ENCODE peak calls at places on chromosomes 3 and 15, in five cellular contexts. P is CD4-positive, alpha-beta T cell; M is GM13977; R is AG09319; I is SK-N-SH. B is an unnamed sample.
A peak's percentile ranks its signal among the peaks of the same experiment; 100 is the strongest.

GRCh38 chr3:10395671-10396070 is 74.8 kb upstream of the SEC13 start:
- DNase-seq in I (no peak), P (no peak), R (no peak), M (no peak), B (no peak)

GRCh38 chr3:12705981-12706380 is 42.1 kb upstream of the RAF1 start:
- DNase-seq in I (no peak), P (no peak), M (no peak), R (peak; percentile 34), B (no peak)

GRCh38 chr15:41887893-41888292 is 6.0 kb downstream of the SPTBN5 start:
- DNase-seq in I (no peak), M (no peak), P (no peak), R (no peak), B (no peak)

GRCh38 chr3:113234688-113235260 is 23.4 kb downstream of the BOC start:
- DNase-seq in P (no peak), I (no peak), M (no peak), R (no peak), B (no peak)

GRCh38 chr3:57169872-57170623 is 4.9 kb upstream of the IL17RD start:
- DNase-seq in I (peak; percentile 84), R (no peak), P (peak; percentile 28), M (peak; percentile 64), B (peak; percentile 77)

GRCh38 chr3:35549690-35550089 is 89.6 kb upstream of the ARPP21 start:
- DNase-seq in M (no peak), P (no peak), R (no peak), I (no peak), B (no peak)

GRCh38 chr3:196120291-196120951 is 38.5 kb upstream of the TFRC start:
- DNase-seq in I (no peak), P (no peak), R (no peak), M (no peak), B (no peak)

GRCh38 chr15:70777156-70777926 is 14.0 kb upstream of the UACA start:
- DNase-seq in P (no peak), R (no peak), M (no peak), I (no peak), B (no peak)

GRCh38 chr15:64810499-64811326 is 14.7 kb downstream of the PIF1 start:
- DNase-seq in P (no peak), R (no peak), I (peak; percentile 19), M (no peak), B (no peak)

GRCh38 chr3:37054370-37054769 is 61.1 kb downstream of the MLH1 start:
- DNase-seq in M (peak; percentile 56), R (no peak), I (no peak), P (no peak), B (no peak)

GRCh38 chr3:12553921-12554391 is 2.9 kb upstream of the MKRN2 start:
- DNase-seq in R (no peak), P (no peak), I (peak; percentile 58), M (no peak), B (peak; percentile 32)

GRCh38 chr15:78105541-78106241 is 13.3 kb downstream of the SH2D7 start:
- DNase-seq in R (no peak), I (no peak), P (no peak), M (no peak), B (no peak)

GRCh38 chr15:57696146-57696545 is 10.4 kb upstream of the POLR2M start:
- DNase-seq in P (no peak), I (no peak), M (no peak), R (no peak), B (no peak)

GRCh38 chr3:18679226-18679625 is 254.1 kb upstream of the SATB1 start:
- DNase-seq in I (no peak), R (no peak), M (no peak), P (peak; percentile 3), B (no peak)

GRCh38 chr15:83973816-83974215 is 261.8 kb upstream of the GOLGA6L4 start:
- DNase-seq in P (no peak), I (peak; percentile 20), M (peak; percentile 36), R (no peak), B (peak; percentile 20)

GRCh38 chr3:188567478-188568195 is 413.7 kb downstream of the LPP start:
- DNase-seq in M (no peak), I (no peak), P (no peak), R (no peak), B (no peak)

GRCh38 chr3:117793684-117794304 is 1084.2 kb downstream of the TUSC7 start:
- DNase-seq in P (no peak), M (no peak), R (no peak), I (no peak), B (peak; percentile 2)

GRCh38 chr3:174620138-174620537 is 239.0 kb upstream of the NAALADL2 start:
- DNase-seq in I (no peak), P (no peak), M (no peak), R (no peak), B (peak; percentile 44)

GRCh38 chr15:38496151-38496550 is 42.2 kb downstream of the FAM98B start:
- DNase-seq in P (no peak), M (no peak), R (no peak), I (no peak), B (no peak)

GRCh38 chr3:101509811-101510210 is 3.2 kb downstream of the SENP7 start:
- DNase-seq in I (no peak), R (no peak), M (no peak), P (no peak), B (peak; percentile 71)

GRCh38 chr3:171313702-171314101 is 146.5 kb downstream of the TNIK start:
- DNase-seq in I (no peak), R (no peak), P (no peak), M (no peak), B (no peak)

GRCh38 chr3:52237006-52237658 is 1.8 kb downstream of the TWF2 start:
- DNase-seq in I (no peak), R (no peak), P (no peak), M (no peak), B (no peak)

GRCh38 chr3:52237659-52238172 is 1.2 kb downstream of the TWF2 start:
- DNase-seq in R (no peak), M (no peak), I (peak; percentile 58), P (no peak), B (peak; percentile 78)

GRCh38 chr3:52234516-52235447 is 4.2 kb downstream of the TWF2 start:
- DNase-seq in P (no peak), M (no peak), I (no peak), R (no peak), B (no peak)

GRCh38 chr3:52238193-52238760 is 681 bp downstream of the TWF2 start:
- DNase-seq in P (no peak), R (no peak), I (no peak), M (no peak), B (peak; percentile 29)

DNA sequence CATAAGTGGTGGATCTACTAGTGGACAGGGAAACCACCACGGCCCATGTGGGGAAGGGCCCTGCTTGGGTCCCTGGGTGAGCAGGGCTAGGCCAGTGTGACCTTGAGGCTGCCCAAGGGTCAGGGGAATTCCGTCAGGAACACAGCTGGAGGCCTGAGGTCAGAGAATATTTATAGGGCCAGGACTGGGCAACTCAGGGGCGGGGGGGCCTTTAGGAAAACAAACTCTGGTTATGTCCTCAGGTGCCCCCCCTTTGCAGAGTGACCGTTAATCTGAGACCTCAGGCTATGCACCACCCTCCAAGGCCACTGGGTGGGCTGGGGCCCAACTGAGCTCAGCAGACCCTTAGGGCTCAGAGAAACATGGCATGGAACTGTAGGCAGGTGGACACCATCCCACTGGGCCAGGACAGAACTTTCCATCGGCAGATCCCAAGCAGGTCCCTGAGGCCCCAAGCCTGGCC is 2.5 kb downstream of the TWF2 start:
- DNase-seq in P (no peak), I (no peak), R (no peak), M (no peak), B (no peak)
- TF ChIP-seq CTCF in P (no peak), I (peak; percentile 9), R (no peak), M (no peak), B (no peak)

GRCh38 chr3:56672-57071 is 139.9 kb upstream of the CHL1 start:
- DNase-seq in P (no peak), I (no peak), M (no peak), R (no peak), B (no peak)

GRCh38 chr3:59818-60217 is 136.7 kb upstream of the CHL1 start:
- DNase-seq in P (no peak), R (no peak), M (no peak), I (no peak), B (no peak)

DNA sequence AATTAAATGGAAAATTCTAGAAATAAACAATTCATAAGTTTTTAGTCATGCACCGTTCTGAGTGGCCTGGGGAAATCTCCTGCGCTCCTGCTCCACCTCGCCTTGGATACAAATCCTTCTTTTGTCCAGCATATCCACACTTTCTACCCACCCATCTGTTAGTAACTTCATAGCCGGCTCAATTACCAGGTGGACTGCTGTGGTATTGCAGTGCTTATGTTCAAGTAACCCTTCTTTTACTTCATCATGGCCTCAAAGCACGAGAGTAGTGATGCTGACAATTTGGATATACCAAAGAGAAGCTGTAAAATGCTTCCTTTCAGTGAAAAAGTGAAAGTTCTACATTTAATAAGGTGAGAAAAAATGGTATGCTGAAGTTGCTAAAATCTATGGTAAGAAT is 142.3 kb upstream of the CHL1 start:
- DNase-seq in R (no peak), I (no peak), P (no peak), M (no peak), B (no peak)
- TF ChIP-seq CTCF in R (no peak), I (no peak), P (no peak), M (no peak), B (peak; percentile 16)

GRCh38 chr3:16512435-16513140 is 911 bp downstream of the RFTN1 start:
- DNase-seq in M (peak; percentile 60), I (peak; percentile 67), R (no peak), P (peak; percentile 32), B (peak; percentile 26)

GRCh38 chr3:16514021-16514700 is 662 bp upstream of the RFTN1 start:
- DNase-seq in I (no peak), M (no peak), R (no peak), P (no peak), B (no peak)

GRCh38 chr3:16514799-16515353 is 1.4 kb upstream of the RFTN1 start:
- DNase-seq in I (no peak), M (no peak), P (no peak), R (no peak), B (no peak)

GRCh38 chr3:16511561-16512434 is 1.7 kb downstream of the RFTN1 start:
- DNase-seq in M (peak; percentile 83), P (peak; percentile 60), R (peak; percentile 57), I (no peak), B (peak; percentile 50)

GRCh38 chr3:16513141-16514020 is at the start of gene RFTN1:
- DNase-seq in I (peak; percentile 73), M (peak; percentile 65), R (no peak), P (peak; percentile 23), B (peak; percentile 69)
- TF ChIP-seq CTCF in I (peak; percentile 19), M (no peak), R (no peak), P (no peak), B (no peak)

DNA sequence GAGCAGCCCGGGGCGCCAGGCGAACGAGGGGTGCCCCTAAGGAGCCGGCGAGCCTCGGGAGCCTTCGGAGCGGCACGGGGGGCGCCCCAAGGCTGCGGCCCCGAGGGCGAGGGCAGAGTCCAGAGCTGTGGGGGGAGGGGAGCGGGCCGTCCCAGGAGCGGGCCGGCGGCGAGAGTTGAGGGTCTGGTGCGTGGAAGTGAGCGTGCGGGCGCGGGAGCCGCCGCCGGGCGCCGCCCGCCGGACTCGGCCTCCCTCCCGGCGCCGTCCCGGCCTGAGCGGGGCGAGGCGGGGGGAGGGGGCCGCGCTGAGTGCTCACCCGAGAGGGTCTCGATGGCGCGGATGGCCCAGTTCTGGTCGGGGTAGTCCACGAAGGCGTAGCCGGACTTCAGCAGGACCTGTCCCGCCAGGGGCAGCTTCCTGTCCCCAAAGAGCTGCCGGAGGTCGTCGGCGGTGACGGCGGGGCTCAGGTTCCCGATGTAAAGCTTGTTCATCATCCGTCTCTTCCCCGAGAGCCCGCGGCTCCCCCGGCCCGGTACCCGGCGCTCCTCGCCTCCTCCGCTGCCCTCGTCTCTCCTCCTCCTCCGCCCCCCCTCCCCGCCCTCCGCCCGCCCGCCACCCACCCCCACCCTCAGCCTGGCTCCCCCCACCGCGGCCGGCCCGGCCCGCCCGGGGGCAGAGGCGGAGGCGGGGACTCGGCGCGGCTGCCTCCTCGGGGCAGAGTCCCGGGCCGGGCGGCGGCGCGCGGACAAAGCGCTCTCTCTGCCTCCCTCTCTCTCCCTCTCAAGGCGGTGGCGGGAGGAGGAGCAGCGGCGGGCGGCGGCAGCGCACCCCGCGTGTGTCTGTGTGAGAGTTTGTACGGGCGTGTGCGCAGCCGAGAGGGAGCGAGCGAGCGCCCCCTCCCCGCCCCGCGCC is at the start of gene IGF2BP2:
- DNase-seq in R (peak; percentile 62), P (peak; percentile 22), I (peak; percentile 61), M (peak; percentile 80), B (peak; percentile 89)
- TF ChIP-seq CTCF in R (no peak), P (no peak), I (no peak), M (no peak), B (no peak)